ENCODE peak calls at places on chromosomes 13 and 19, in six cellular contexts. W is Caki2; T is endothelial cell; D is left ventricle myocardium inferior; N is ecto neural progenitor cell; E is stimulated activated CD8-positive, alpha-beta memory T cell treated with anti-CD3 and anti-CD28 coated beads, Interleukin-7, amount 100 ng/mL, for 1 hour. L is an unnamed sample.

GRCh38 chr13:23673354-23673753 is 103.1 kb downstream of the TNFRSF19 start:
- DNase-seq in W (no peak), E (no peak), D (no peak), T (no peak), N (no peak), L (no peak)

GRCh38 chr13:73368608-73369007 is 309.8 kb downstream of the KLF5 start:
- DNase-seq in W (no peak), E (no peak), D (no peak), N (no peak), T (no peak), L (no peak)

GRCh38 chr13:80040219-80040976 is 300.5 kb downstream of the SPRY2 start:
- DNase-seq in N (no peak), T (no peak), D (no peak), E (no peak), W (peak; percentile 88), L (no peak)

GRCh38 chr19:46469541-46470185 is 1.7 kb downstream of the PNMA8A start:
- DNase-seq in T (no peak), N (no peak), D (no peak), W (no peak), E (no peak), L (no peak)

GRCh38 chr19:16096281-16096855 is 15.3 kb upstream of the RAB8A start:
- DNase-seq in N (no peak), D (no peak), E (no peak), T (no peak), W (no peak), L (no peak)

GRCh38 chr13:99526549-99526948 is 25.3 kb downstream of the TM9SF2 start:
- DNase-seq in W (no peak), T (no peak), D (no peak), E (no peak), N (no peak), L (no peak)

GRCh38 chr19:18800079-18800478 is 9.0 kb upstream of the COMP start:
- DNase-seq in W (no peak), N (no peak), D (no peak), T (no peak), E (no peak), L (no peak)

GRCh38 chr19:3818918-3819317 is 32.7 kb upstream of the MATK start:
- DNase-seq in N (no peak), E (no peak), W (no peak), D (no peak), T (no peak), L (no peak)

GRCh38 chr19:6519289-6519688 is 11.5 kb upstream of the TNFSF9 start:
- DNase-seq in W (peak; percentile 76), N (no peak), D (no peak), E (no peak), T (no peak), L (no peak)

GRCh38 chr19:1172353-1173159 is 1.5 kb downstream of the SBNO2 start:
- DNase-seq in D (no peak), T (peak; percentile 41), W (peak; percentile 69), E (no peak), N (peak; percentile 71), L (no peak)

GRCh38 chr13:95480131-95480545 is 72.4 kb upstream of the CLDN10 start:
- DNase-seq in W (no peak), D (peak; percentile 20), N (no peak), E (no peak), T (no peak), L (no peak)

GRCh38 chr13:110702591-110703526 is 3.1 kb downstream of the CARS2 start:
- DNase-seq in D (no peak), E (no peak), W (no peak), N (no peak), T (no peak), L (no peak)

GRCh38 chr13:28494537-28494860 is 429 bp downstream of the FLT1 start:
- DNase-seq in W (no peak), T (peak; percentile 23), N (no peak), E (no peak), D (no peak), L (no peak)

GRCh38 chr13:106588367-106588766 is 20.4 kb upstream of the ARGLU1 start:
- DNase-seq in W (no peak), N (no peak), D (no peak), E (no peak), T (no peak), L (no peak)

GRCh38 chr19:49339364-49340068 is 4.3 kb downstream of the CD37 start:
- DNase-seq in E (no peak), W (peak; percentile 97), T (peak; percentile 73), N (peak; percentile 94), D (peak; percentile 90), L (no peak)

GRCh38 chr19:49881186-49881585 is 3.7 kb downstream of the TBC1D17 start:
- DNase-seq in W (no peak), T (no peak), N (no peak), D (no peak), E (no peak), L (no peak)

GRCh38 chr13:93309886-93310520 is 83.4 kb downstream of the GPC6 start:
- DNase-seq in N (no peak), W (peak; percentile 35), T (no peak), D (no peak), E (no peak), L (no peak)

GRCh38 chr13:99312493-99312883 is 5.3 kb upstream of the GPR183 start:
- DNase-seq in E (no peak), D (peak; percentile 45), T (no peak), N (no peak), W (peak; percentile 69), L (no peak)

GRCh38 chr13:39148513-39148961 is 110.3 kb downstream of the NHLRC3 start:
- DNase-seq in D (no peak), E (no peak), N (no peak), T (no peak), W (peak; percentile 71), L (no peak)

GRCh38 chr13:95002968-95003813 is 290.8 kb upstream of the SOX21 start:
- DNase-seq in N (peak; percentile 51), W (no peak), E (no peak), D (no peak), T (no peak), L (no peak)

GRCh38 chr19:30161770-30162169 is 210.4 kb upstream of the ZNF536 start:
- DNase-seq in W (no peak), T (no peak), D (no peak), E (no peak), N (no peak), L (no peak)

GRCh38 chr13:73945871-73946270 is 188.3 kb downstream of the KLF12 start:
- DNase-seq in N (peak; percentile 58), D (peak; percentile 53), T (no peak), W (no peak), E (no peak), L (no peak)

GRCh38 chr13:99046851-99047250 is 69.0 kb upstream of the DOCK9 start:
- DNase-seq in E (no peak), D (no peak), T (no peak), W (no peak), N (no peak), L (no peak)

GRCh38 chr19:45464861-45465427 is 2.9 kb upstream of the FOSB start:
- DNase-seq in T (no peak), N (no peak), W (no peak), E (no peak), D (no peak), L (no peak)

GRCh38 chr19:18982669-18983068 is 41.7 kb upstream of the HOMER3 start:
- DNase-seq in N (no peak), E (no peak), D (no peak), T (no peak), W (no peak), L (no peak)

GRCh38 chr19:2974342-2974932 is 2.9 kb upstream of the TLE6 start:
- DNase-seq in E (no peak), W (no peak), T (no peak), N (no peak), D (peak; percentile 50), L (no peak)

GRCh38 chr19:46955114-46955812 is 64.4 kb upstream of the NPAS1 start:
- DNase-seq in D (no peak), E (no peak), T (no peak), W (peak; percentile 40), N (no peak), L (peak; percentile 46)

GRCh38 chr19:7916137-7916907 is 1.7 kb downstream of the TGFBR3L start:
- DNase-seq in T (no peak), E (no peak), W (no peak), D (no peak), N (no peak), L (peak; percentile 73)

GRCh38 chr13:35496761-35497386 is 20.4 kb upstream of the MAB21L1 start:
- DNase-seq in N (no peak), W (no peak), D (no peak), T (no peak), E (no peak), L (no peak)

GRCh38 chr19:42529248-42529764 is 1.0 kb upstream of the CEACAM1 start:
- DNase-seq in T (peak; percentile 75), W (peak; percentile 35), E (peak; percentile 36), D (peak; percentile 25), N (peak; percentile 68), L (peak; percentile 61)

L was measured in activated T-helper 2 cell treated with anti-CD3 and anti-CD28 coated beads, Interferon-gamma antibody, Interleukin-2, Interleukin-4, amounts not matched to agents 10 μg/mL and 5 μg/mL and 100 μg/mL, durations not matched to agents 14 hours and 24 hours and 36 hours.